ENCODE peak calls at places on chromosomes 16 and 17, in six cellular contexts. G is foreskin keratinocyte; F is CD4-positive, alpha-beta T cell; U is heart right ventricle; D is left lung; T is stomach. P is an unnamed sample.

GRCh38 chr17:27817731-27818130 is 17.4 kb upstream of the NOS2 start:
- DNase-seq in F (no peak), T (no peak), D (no peak), U (no peak), G (no peak), P (no peak)

GRCh38 chr17:45020354-45021138 is 30.9 kb downstream of the DCAKD start:
- DNase-seq in U (peak), T (peak), G (no peak), F (no peak), D (no peak), P (peak)

GRCh38 chr17:21380659-21381058 is 4.5 kb downstream of the KCNJ12 start:
- DNase-seq in D (peak), U (no peak), F (no peak), T (no peak), G (no peak), P (no peak)

GRCh38 chr16:81366316-81366932 is 51.7 kb downstream of the GAN start:
- DNase-seq in T (no peak), G (peak), F (no peak), U (no peak), D (no peak), P (no peak)

GRCh38 chr16:49651980-49652379 is 203.9 kb downstream of the ZNF423 start:
- DNase-seq in D (no peak), T (no peak), F (no peak), U (no peak), G (no peak), P (no peak)

GRCh38 chr16:24035127-24035842 is 199.5 kb downstream of the PRKCB start:
- DNase-seq in G (no peak), U (no peak), F (peak), D (no peak), T (no peak), P (no peak)

GRCh38 chr16:54938351-54939346 is 8.0 kb downstream of the IRX5 start:
- DNase-seq in T (no peak), F (no peak), G (no peak), D (peak), U (no peak), P (no peak)

GRCh38 chr16:47019563-47019962 is 46.1 kb upstream of the DNAJA2 start:
- DNase-seq in G (no peak), F (no peak), D (no peak), U (no peak), T (no peak), P (no peak)

GRCh38 chr16:47258874-47259461 is 115.2 kb upstream of the NETO2 start:
- DNase-seq in G (peak), D (no peak), U (no peak), F (no peak), T (no peak), P (no peak)

GRCh38 chr16:30766206-30766921 is 4.2 kb downstream of the RNF40 start:
- DNase-seq in T (no peak), G (no peak), F (no peak), D (peak), U (no peak), P (no peak)

GRCh38 chr16:1192384-1193073 is 32.5 kb downstream of the TPSG1 start:
- DNase-seq in G (no peak), T (no peak), F (no peak), D (no peak), U (no peak), P (no peak)

GRCh38 chr16:1163567-1164055 is 10.7 kb downstream of the CACNA1H start:
- DNase-seq in F (no peak), T (no peak), D (no peak), U (no peak), G (no peak), P (no peak)

GRCh38 chr16:70577256-70577698 is 53.7 kb downstream of the SF3B3 start:
- DNase-seq in G (no peak), F (no peak), T (no peak), U (no peak), D (no peak), P (no peak)

GRCh38 chr17:59643159-59643857 is 23.6 kb downstream of the CLTC start:
- DNase-seq in D (no peak), T (no peak), U (no peak), F (no peak), G (peak), P (no peak)

GRCh38 chr16:85963746-85964370 is 64.9 kb downstream of the IRF8 start:
- DNase-seq in U (peak), D (no peak), T (peak), F (no peak), G (no peak), P (no peak)

GRCh38 chr17:4440021-4440420 is 6.3 kb downstream of the SPNS3 start:
- DNase-seq in U (no peak), G (no peak), D (no peak), T (no peak), F (no peak), P (no peak)

GRCh38 chr16:85555549-85556455 is 57.3 kb upstream of the GSE1 start:
- DNase-seq in D (peak), U (peak), G (no peak), T (peak), F (no peak), P (no peak)

GRCh38 chr16:2734844-2735243 is 14.8 kb upstream of the PRSS27 start:
- DNase-seq in U (no peak), G (no peak), F (no peak), T (no peak), D (no peak), P (no peak)

GRCh38 chr17:48561894-48562810 is 16.0 kb downstream of the HOXB4 start:
- DNase-seq in U (no peak), G (no peak), D (no peak), F (no peak), T (no peak), P (no peak)

GRCh38 chr17:8326591-8327583 is 12.8 kb upstream of the ODF4 start:
- DNase-seq in G (no peak), F (peak), T (peak), D (no peak), U (peak), P (peak)

GRCh38 chr16:720507-720989 is 398 bp upstream of the ANTKMT start:
- DNase-seq in F (no peak), D (no peak), U (peak), T (no peak), G (peak), P (peak)

GRCh38 chr17:13626703-13627102 is 25.0 kb upstream of the HS3ST3A1 start:
- DNase-seq in F (no peak), D (no peak), T (no peak), U (no peak), G (peak), P (no peak)

GRCh38 chr17:1714980-1715802 is 5.0 kb upstream of the TLCD2 start:
- DNase-seq in U (peak), D (peak), G (peak), F (no peak), T (peak), P (peak)

DNA sequence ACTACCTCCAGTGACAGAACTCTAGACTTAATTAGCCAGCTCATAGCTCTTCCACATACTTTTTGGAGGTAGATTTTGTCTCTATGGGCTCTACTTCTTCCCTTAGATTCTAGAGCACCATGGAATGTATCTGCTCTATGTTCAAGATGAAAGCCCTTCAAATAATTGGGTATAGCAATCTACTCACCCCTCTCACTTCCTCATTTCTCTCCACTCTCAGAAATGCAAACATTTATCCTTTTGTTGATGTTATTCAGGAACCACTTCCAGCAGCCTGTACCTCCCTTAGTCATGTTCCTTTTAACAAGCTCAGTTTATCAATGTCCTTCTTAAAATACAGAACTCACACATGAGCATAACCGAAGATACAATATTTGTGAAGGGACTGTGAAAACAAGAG is 78.5 kb downstream of the GRIN2A start:
- DNase-seq in U (no peak), F (no peak), D (no peak), G (no peak), T (no peak), P (no peak)
- H3K27ac ChIP-seq in U (no peak), F (no peak), D (no peak), G (no peak), T (no peak), P (no peak)

GRCh38 chr16:83906690-83907089 is 7.8 kb downstream of the MLYCD start:
- DNase-seq in U (no peak), G (no peak), D (no peak), F (no peak), T (no peak), P (no peak)

GRCh38 chr16:83907926-83908325 is 9.0 kb downstream of the MLYCD start:
- DNase-seq in D (no peak), U (no peak), T (no peak), G (no peak), F (no peak), P (no peak)

GRCh38 chr16:83908798-83909197 is 9.9 kb downstream of the MLYCD start:
- DNase-seq in T (no peak), F (no peak), D (no peak), U (no peak), G (no peak), P (no peak)

GRCh38 chr16:83903739-83904138 is 4.8 kb downstream of the MLYCD start:
- DNase-seq in U (peak), D (no peak), F (no peak), G (no peak), T (no peak), P (no peak)

DNA sequence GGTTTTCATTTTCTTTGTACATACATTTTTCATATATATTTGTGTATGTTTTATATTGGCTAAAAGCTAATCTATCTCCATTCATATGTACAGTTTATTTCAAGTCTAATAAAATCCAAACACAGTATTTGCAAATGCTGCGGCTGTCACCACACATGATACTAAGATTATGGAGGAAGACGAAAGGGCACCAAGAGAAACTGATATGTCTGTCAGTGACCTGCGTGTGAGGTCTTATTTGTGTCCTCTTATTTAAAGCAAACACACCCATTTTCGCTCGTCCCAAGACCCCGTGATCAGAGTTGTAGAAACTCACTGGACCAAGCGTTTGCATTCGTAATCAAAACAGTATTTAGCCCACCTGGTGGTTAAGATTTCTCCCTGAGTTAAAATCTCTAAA is 8.2 kb downstream of the MLYCD start:
- DNase-seq in T (no peak), D (no peak), G (no peak), U (no peak), F (no peak), P (no peak)
- H3K27ac ChIP-seq in T (no peak), D (no peak), G (no peak), U (peak), F (no peak), P (no peak)

DNA sequence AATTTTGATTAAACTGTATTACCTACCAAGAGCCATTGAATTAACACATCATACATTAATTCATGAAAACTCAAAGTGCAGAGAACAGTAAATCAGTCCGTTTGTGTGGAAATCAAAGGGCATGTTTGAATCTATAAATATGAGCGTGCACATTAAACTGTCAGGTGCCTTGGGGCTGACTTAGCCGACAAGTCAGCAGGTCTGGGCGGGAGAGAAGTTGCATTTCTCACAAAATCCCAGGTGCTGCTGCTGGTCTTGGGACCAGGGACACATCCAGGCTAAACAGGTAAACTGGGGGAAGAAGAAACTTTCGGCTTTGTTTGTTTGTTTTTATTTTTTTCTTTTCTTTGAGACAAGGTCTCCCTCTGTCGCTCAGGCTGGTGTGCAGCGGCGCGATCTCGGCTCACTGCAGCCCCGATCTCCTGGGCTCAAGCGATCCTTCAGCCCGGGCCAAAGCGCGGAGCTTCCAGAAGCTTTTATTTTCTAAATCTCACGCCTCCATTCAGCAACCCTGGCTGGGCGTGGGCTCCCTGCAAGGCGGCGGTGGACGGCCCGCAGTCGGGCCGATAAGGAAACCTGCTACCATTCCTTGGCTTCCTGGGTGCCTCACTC is 213.9 kb downstream of the MRTFB start:
- DNase-seq in D (no peak), T (peak), G (peak), F (no peak), U (no peak), P (no peak)
- H3K27ac ChIP-seq in D (peak), T (peak), G (peak), F (peak), U (peak), P (peak)

GRCh38 chr16:48295493-48296281 is 48.3 kb upstream of the ABCC11 start:
- DNase-seq in T (no peak), F (no peak), D (no peak), G (peak), U (no peak), P (no peak)
- H3K27ac ChIP-seq in T (peak), F (no peak), D (no peak), G (peak), U (no peak), P (no peak)

GRCh38 chr17:42276609-42277341 is 584 bp upstream of the STAT5B start:
- DNase-seq in F (peak), U (peak), T (peak), G (peak), D (peak), P (peak)
- H3K27ac ChIP-seq in F (peak), U (peak), T (peak), G (peak), D (peak), P (peak)

DNA sequence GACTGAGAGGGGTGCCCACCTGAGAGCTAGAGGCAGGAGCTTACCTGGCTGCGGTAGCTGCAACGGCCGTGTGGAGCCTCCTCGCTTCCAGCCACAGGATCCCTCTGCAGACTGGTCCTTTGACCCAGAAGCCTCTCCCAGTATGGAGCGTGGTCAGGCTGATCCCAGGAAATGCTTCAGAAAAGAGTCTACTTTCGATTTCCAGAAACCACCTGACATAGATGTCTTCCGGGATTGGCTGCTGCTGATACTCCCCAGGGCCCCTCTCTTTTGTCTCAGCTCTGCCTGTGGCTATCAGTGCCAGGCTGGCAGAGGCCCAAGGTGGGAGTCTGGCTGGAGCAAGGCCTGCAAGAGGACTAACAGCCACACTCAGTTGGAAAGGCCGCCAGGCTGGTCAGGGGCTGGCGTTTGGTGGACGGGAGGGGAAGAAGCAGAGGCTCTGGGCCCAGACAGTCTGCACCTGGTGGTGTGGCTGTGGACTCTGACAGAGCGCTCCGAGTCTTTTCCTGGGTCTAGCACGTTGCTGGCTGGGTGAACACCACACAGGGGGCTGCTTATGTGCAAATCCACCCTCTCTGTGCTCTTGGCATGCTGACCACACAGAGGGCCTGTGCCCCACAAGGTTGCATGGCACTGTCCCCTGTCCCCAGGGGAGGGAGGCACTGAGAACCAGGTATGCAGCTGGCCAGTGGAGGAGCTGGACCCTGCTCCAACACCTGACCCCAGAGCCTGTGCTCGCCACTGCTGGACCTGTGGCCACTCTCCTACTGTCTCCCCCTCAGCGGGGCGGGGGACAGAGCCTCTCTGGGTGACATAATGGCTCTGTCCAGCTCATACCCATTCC is at the start of gene LGALS3BP:
- DNase-seq in U (peak), G (peak), T (peak), D (peak), F (peak), P (peak)
- H3K27ac ChIP-seq in U (peak), G (peak), T (peak), D (peak), F (peak), P (peak)

GRCh38 chr16:22222006-22222405 is 15.9 kb downstream of the EEF2K start:
- DNase-seq in F (no peak), T (no peak), D (no peak), G (no peak), U (no peak), P (no peak)

GRCh38 chr16:22222998-22223397 is 16.9 kb downstream of the EEF2K start:
- DNase-seq in G (no peak), D (no peak), F (no peak), U (no peak), T (no peak), P (no peak)

GRCh38 chr16:22219389-22220075 is 13.5 kb downstream of the EEF2K start:
- DNase-seq in G (no peak), U (no peak), T (no peak), D (no peak), F (no peak), P (no peak)

GRCh38 chr16:22220076-22220453 is 14.0 kb downstream of the EEF2K start:
- DNase-seq in D (no peak), T (no peak), F (no peak), G (no peak), U (peak), P (no peak)

DNA sequence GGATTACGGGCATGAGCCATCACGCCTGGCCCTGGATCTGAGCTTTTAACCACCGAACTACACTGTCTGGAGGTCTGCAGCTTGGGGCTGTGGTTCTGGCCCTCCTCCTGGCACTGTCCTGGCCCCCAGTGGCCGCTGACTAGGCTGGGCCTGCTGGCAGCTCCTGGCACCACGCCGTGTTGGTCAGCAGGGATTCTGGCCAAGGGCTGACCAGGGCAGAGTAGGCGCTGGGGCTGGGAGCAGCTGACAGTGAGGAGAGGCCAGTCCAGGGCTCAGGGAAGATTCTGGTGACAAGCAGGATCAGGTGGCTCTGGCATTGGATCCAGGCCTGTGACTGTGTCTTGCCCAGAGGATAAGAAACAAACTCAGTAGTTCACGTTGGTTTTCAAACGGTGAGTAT is 14.6 kb downstream of the EEF2K start:
- DNase-seq in T (peak), D (no peak), U (peak), G (no peak), F (no peak), P (peak)
- H3K27ac ChIP-seq in T (no peak), D (peak), U (peak), G (no peak), F (no peak), P (peak)

DNA sequence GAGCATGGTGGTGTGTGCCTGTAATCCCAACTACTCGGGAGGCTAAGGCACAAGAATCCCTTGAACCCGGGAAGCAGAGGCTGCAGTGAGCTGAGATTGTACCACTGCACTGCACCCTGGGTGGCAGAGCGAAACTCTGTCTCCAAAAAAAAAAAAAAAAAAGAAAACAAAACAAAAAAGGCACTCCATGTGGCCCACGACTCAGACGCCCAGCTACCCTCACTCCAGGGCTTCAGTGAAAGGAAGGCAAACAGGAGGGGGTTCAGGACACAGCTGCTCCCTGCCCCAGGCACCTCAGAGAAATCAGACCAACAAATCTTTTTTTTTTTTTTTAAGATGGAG is 91.7 kb downstream of the LITAF start:
- DNase-seq in T (no peak), U (no peak), G (no peak), F (no peak), D (no peak), P (no peak)
- H3K27ac ChIP-seq in T (peak), U (peak), G (no peak), F (no peak), D (no peak), P (no peak)

DNA sequence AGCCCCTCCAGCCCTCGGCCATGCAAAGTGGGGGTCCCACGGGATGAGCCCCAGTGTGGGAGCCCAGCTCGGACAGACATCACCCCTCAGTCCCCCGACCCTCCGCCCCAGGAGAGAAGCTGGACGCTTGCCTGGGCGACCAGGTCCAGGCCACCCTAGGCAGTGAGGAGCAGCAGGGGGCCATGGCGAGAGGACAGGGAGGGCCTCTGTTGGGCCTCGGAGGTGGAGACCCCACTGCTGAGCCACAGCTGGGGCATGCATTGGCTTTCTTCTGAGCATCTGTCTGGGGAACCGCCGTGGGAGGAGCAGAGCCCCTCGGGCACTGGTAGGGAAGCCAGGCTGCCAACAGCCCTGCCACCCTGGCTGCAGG is 13.0 kb downstream of the ACTG1 start:
- DNase-seq in U (no peak), G (no peak), D (no peak), F (no peak), T (no peak), P (no peak)
- H3K27ac ChIP-seq in U (no peak), G (no peak), D (no peak), F (no peak), T (no peak), P (no peak)

DNA sequence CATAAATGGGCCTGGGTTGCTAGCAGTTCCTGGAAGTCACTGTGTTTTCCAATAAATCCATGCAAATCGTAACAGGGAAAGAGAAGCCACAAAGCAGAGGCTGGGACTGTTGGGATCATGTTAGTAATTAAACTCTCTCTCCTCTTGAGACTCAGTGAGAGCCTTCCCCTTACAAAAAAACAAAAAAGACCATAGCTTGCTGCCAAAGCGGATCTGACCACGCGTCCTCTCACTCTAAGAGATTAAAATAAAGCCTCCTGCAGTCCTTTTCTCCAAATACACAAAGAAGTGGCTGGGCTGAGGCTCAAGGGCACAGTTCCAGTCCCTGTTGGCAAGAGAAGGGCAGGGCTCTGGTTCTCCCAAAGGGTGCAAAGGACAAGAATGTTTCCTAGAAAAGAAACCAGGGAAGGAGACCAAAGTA is 38.5 kb downstream of the PIGL start:
- DNase-seq in U (peak), F (no peak), G (no peak), T (peak), D (no peak), P (peak)
- H3K27ac ChIP-seq in U (peak), F (no peak), G (no peak), T (peak), D (peak), P (no peak)